ENCODE peak calls at places on chromosome 22, in eight cellular contexts. A is NCI-H460; D is EL; F is fibroblast of mammary gland; Z is hepatocyte; N is HuH-7; T is effector CD4-positive, alpha-beta T cell; H is HEK293T. B is an unnamed sample.

GRCh38 chr22:42907404-42908081 is 50.5 kb upstream of the ARFGAP3 start:
- DNase-seq in A (no peak), H (no peak), Z (no peak), N (no peak), T (no peak), D (no peak), F (peak), B (no peak)

GRCh38 chr22:38612217-38613006 is 42.4 kb upstream of the DMC1 start:
- DNase-seq in N (no peak), H (no peak), D (no peak), Z (no peak), F (no peak), A (no peak), T (no peak), B (no peak)

GRCh38 chr22:49964493-49965290 is 4.1 kb downstream of the PIM3 start:
- DNase-seq in Z (peak), F (no peak), H (no peak), N (no peak), D (no peak), A (no peak), T (peak), B (peak)

GRCh38 chr22:37892566-37893338 is 13.3 kb upstream of the MICALL1 start:
- DNase-seq in N (no peak), D (no peak), F (no peak), Z (no peak), H (no peak), A (no peak), T (no peak), B (no peak)

GRCh38 chr22:50528682-50529415 is 963 bp downstream of the TYMP start:
- DNase-seq in H (no peak), A (no peak), T (no peak), D (no peak), Z (no peak), F (no peak), N (no peak), B (no peak)

GRCh38 chr22:39087098-39087497 is 9.9 kb upstream of the APOBEC3H start:
- DNase-seq in N (no peak), F (no peak), A (no peak), H (no peak), Z (no peak), T (no peak), D (no peak), B (no peak)

GRCh38 chr22:32543020-32543357 is 68.4 kb downstream of the FBXO7 start:
- DNase-seq in T (no peak), D (no peak), Z (no peak), H (no peak), A (no peak), F (no peak), N (no peak), B (no peak)

GRCh38 chr22:30115705-30116104 is 35.4 kb downstream of the HORMAD2 start:
- DNase-seq in D (no peak), A (no peak), F (peak), T (no peak), Z (no peak), N (no peak), H (no peak), B (no peak)

GRCh38 chr22:23068832-23069385 is 1.4 kb upstream of the GNAZ start:
- DNase-seq in A (no peak), T (no peak), Z (no peak), F (no peak), D (no peak), N (no peak), H (no peak), B (no peak)

GRCh38 chr22:26579331-26579886 is 10.5 kb downstream of the TPST2 start:
- DNase-seq in Z (no peak), N (no peak), F (no peak), D (no peak), T (peak), H (no peak), A (no peak), B (peak)

GRCh38 chr22:33326540-33327295 is 268.5 kb upstream of the SYN3 start:
- DNase-seq in Z (no peak), A (no peak), D (no peak), H (no peak), N (no peak), F (no peak), T (no peak), B (no peak)

GRCh38 chr22:39638958-39639357 is 68.4 kb downstream of the CACNA1I start:
- DNase-seq in T (no peak), D (no peak), A (no peak), H (no peak), Z (no peak), F (peak), N (no peak), B (no peak)

GRCh38 chr22:50473088-50473487 is 1.7 kb downstream of the SBF1 start:
- DNase-seq in T (peak), A (no peak), D (no peak), F (no peak), Z (no peak), H (peak), N (peak), B (no peak)

GRCh38 chr22:31567702-31568101 is 71.4 kb downstream of the SFI1 start:
- DNase-seq in A (no peak), H (no peak), Z (no peak), T (no peak), N (no peak), F (no peak), D (no peak), B (no peak)

GRCh38 chr22:35202376-35202775 is 54.9 kb upstream of the HMGXB4 start:
- DNase-seq in D (no peak), A (no peak), Z (no peak), F (no peak), N (no peak), T (no peak), H (no peak), B (no peak)

GRCh38 chr22:30457964-30458363 is 13.9 kb downstream of the SEC14L3 start:
- DNase-seq in H (no peak), N (no peak), T (no peak), D (no peak), F (peak), Z (no peak), A (no peak), B (no peak)

GRCh38 chr22:46974631-46975585 is 212.5 kb downstream of the TBC1D22A start:
- DNase-seq in Z (no peak), D (no peak), A (no peak), T (no peak), H (no peak), N (no peak), F (no peak), B (no peak)

GRCh38 chr22:46828323-46829139 is 66.1 kb downstream of the TBC1D22A start:
- DNase-seq in T (no peak), F (no peak), N (no peak), Z (no peak), D (no peak), A (no peak), H (no peak), B (no peak)

GRCh38 chr22:50695421-50696250 is 23.0 kb downstream of the SHANK3 start:
- DNase-seq in T (no peak), N (no peak), H (no peak), A (no peak), F (no peak), D (no peak), Z (no peak), B (no peak)

GRCh38 chr22:24525416-24526037 is 29.4 kb downstream of the GUCD1 start:
- DNase-seq in Z (peak), F (peak), N (peak), T (peak), A (peak), H (peak), D (peak), B (peak)

GRCh38 chr22:44719586-44720368 is 17.8 kb downstream of the PRR5 start:
- DNase-seq in A (no peak), T (no peak), F (no peak), N (no peak), D (no peak), H (no peak), Z (peak), B (no peak)

GRCh38 chr22:32731372-32731771 is 70.1 kb upstream of the TIMP3 start:
- DNase-seq in N (no peak), F (no peak), D (no peak), A (no peak), Z (no peak), T (no peak), H (no peak), B (no peak)